ENCODE peak calls at places on chromosomes 1 and 21, in four cellular contexts. J, I, Z and V are unnamed samples.
A peak's percentile ranks its signal among the peaks of the same experiment; 100 is the strongest.

GRCh38 chr1:2446861-2447260 is 29.2 kb upstream of the PLCH2 start:
- DNase-seq in Z (no peak), J (no peak), I (no peak), V (no peak)

GRCh38 chr1:248045209-248045608 is 1.4 kb upstream of the OR2L3 start:
- DNase-seq in J (no peak), Z (no peak), I (no peak), V (peak; percentile 92)

GRCh38 chr1:209583408-209583807 is at the start of gene CAMK1G:
- DNase-seq in J (no peak), Z (no peak), I (no peak), V (no peak)

GRCh38 chr1:31161571-31161970 is 78.1 kb downstream of the NKAIN1 start:
- DNase-seq in Z (no peak), J (no peak), I (no peak), V (no peak)

GRCh38 chr1:56302878-56303277 is 276.5 kb downstream of the PLPP3 start:
- DNase-seq in J (no peak), I (no peak), Z (no peak), V (no peak)

GRCh38 chr1:151368745-151369610 is 3.5 kb downstream of the SELENBP1 start:
- DNase-seq in I (peak; percentile 61), J (no peak), Z (no peak), V (no peak)

GRCh38 chr21:26965091-26965566 is 1.8 kb downstream of the ADAMTS5 start:
- DNase-seq in J (no peak), Z (no peak), I (no peak), V (no peak)

GRCh38 chr1:67429528-67430357 is 459 bp downstream of the SERBP1 start:
- DNase-seq in I (peak; percentile 31), Z (no peak), J (no peak), V (peak; percentile 38)

GRCh38 chr1:246587032-246587431 is 20.8 kb downstream of the CNST start:
- DNase-seq in I (no peak), J (no peak), Z (no peak), V (no peak)

GRCh38 chr1:15304708-15305326 is 57.8 kb downstream of the FHAD1 start:
- DNase-seq in Z (peak; percentile 39), J (peak; percentile 22), I (peak; percentile 76), V (peak; percentile 61)

GRCh38 chr1:198437352-198437751 is 103.1 kb downstream of the ATP6V1G3 start:
- DNase-seq in Z (no peak), I (no peak), J (no peak), V (no peak)

GRCh38 chr21:40472026-40472425 is 374.9 kb downstream of the DSCAM start:
- DNase-seq in J (no peak), Z (no peak), I (no peak), V (no peak)

GRCh38 chr1:21534674-21535378 is 25.6 kb downstream of the ALPL start:
- DNase-seq in Z (no peak), I (peak; percentile 48), J (no peak), V (peak; percentile 50)

GRCh38 chr1:97680894-97681293 is 239.9 kb downstream of the DPYD start:
- DNase-seq in Z (no peak), J (no peak), I (no peak), V (no peak)

GRCh38 chr1:170351368-170351946 is 180.5 kb upstream of the GORAB start:
- DNase-seq in Z (no peak), J (no peak), I (no peak), V (no peak)

GRCh38 chr21:41630249-41630648 is 122.3 kb upstream of the TMPRSS2 start:
- DNase-seq in I (no peak), J (no peak), Z (no peak), V (no peak)

GRCh38 chr1:230315099-230315498 is 111.0 kb downstream of the PGBD5 start:
- DNase-seq in Z (no peak), I (no peak), J (no peak), V (no peak)

GRCh38 chr1:182237329-182237728 is 154.3 kb downstream of the GLUL start:
- DNase-seq in Z (no peak), I (no peak), J (no peak), V (no peak)

GRCh38 chr1:205313681-205314308 is 7.8 kb downstream of the NUAK2 start:
- DNase-seq in J (peak; percentile 30), Z (no peak), I (peak; percentile 35), V (peak; percentile 75)

GRCh38 chr1:33537885-33538284 is 65.4 kb downstream of the ZSCAN20 start:
- DNase-seq in I (no peak), Z (no peak), J (no peak), V (no peak)

GRCh38 chr1:20485527-20486456 is at the start of gene CAMK2N1:
- DNase-seq in J (peak; percentile 83), I (peak; percentile 64), Z (peak; percentile 46), V (no peak)

GRCh38 chr1:241639040-241639652 is 1.0 kb downstream of the CHML start:
- DNase-seq in Z (no peak), I (no peak), J (no peak), V (peak; percentile 49)

GRCh38 chr1:184745929-184746583 is 8.6 kb downstream of the EDEM3 start:
- DNase-seq in J (no peak), Z (no peak), I (no peak), V (peak; percentile 87)

GRCh38 chr1:101781437-101781836 is 215.3 kb downstream of the OLFM3 start:
- DNase-seq in I (no peak), Z (no peak), J (no peak), V (peak; percentile 53)

GRCh38 chr1:214028095-214028494 is 40.3 kb downstream of the PROX1 start:
- DNase-seq in Z (no peak), I (no peak), J (no peak), V (no peak)

GRCh38 chr1:63662056-63662836 is 69.0 kb downstream of the PGM1 start:
- DNase-seq in Z (no peak), J (no peak), I (peak; percentile 37), V (no peak)

GRCh38 chr1:243280571-243281129 is 24.8 kb downstream of the SDCCAG8 start:
- DNase-seq in I (no peak), Z (no peak), J (no peak), V (no peak)

GRCh38 chr1:199685369-199685768 is 342.1 kb upstream of the NR5A2 start:
- DNase-seq in I (no peak), J (no peak), Z (no peak), V (no peak)

GRCh38 chr1:112706505-112707216 is at the start of gene RHOC:
- DNase-seq in Z (no peak), I (peak; percentile 75), J (peak; percentile 65), V (peak; percentile 49)

GRCh38 chr1:206716519-206717236 is 32.0 kb downstream of the MAPKAPK2 start:
- DNase-seq in Z (no peak), J (no peak), I (no peak), V (no peak)